ENCODE peak calls at places on chromosome 9, in seven cellular contexts. A is HEK293T, S is NCI-H1092, E is NCI-H524 treated with DMSO at 0.1 percent for 48 hours, H is NCI-H510A treated with DMSO at 0.1 percent for 48 hours, U is tibial nerve, N is astrocyte. C is an unnamed sample.

GRCh38 chr9:71795097-71795807 is 26.9 kb upstream of the CEMIP2 start:
- DNase-seq in A (no peak), H (no peak), U (no peak), S (no peak), E (no peak), N (no peak), C (no peak)

GRCh38 chr9:74804018-74804385 is 83.7 kb downstream of the TRPM6 start:
- DNase-seq in A (no peak), E (no peak), N (no peak), S (no peak), H (no peak), U (no peak), C (no peak)

GRCh38 chr9:129473523-129474244 is 147.2 kb downstream of the C9orf50 start:
- DNase-seq in S (no peak), N (peak), A (no peak), E (no peak), U (no peak), H (no peak), C (no peak)

GRCh38 chr9:5832093-5832542 is 799 bp downstream of the ERMP1 start:
- DNase-seq in N (no peak), E (no peak), S (peak), U (no peak), H (no peak), A (no peak), C (no peak)

GRCh38 chr9:136848393-136849037 is 694 bp upstream of the PHPT1 start:
- DNase-seq in N (no peak), U (no peak), S (peak), E (no peak), H (peak), A (peak), C (no peak)

GRCh38 chr9:107243757-107244156 is 39.3 kb upstream of the RAD23B start:
- DNase-seq in N (peak), E (no peak), H (peak), A (no peak), U (no peak), S (no peak), C (no peak)

GRCh38 chr9:115208503-115208902 is 90.5 kb upstream of the TNC start:
- DNase-seq in E (no peak), N (peak), H (no peak), A (no peak), U (no peak), S (no peak), C (no peak)

GRCh38 chr9:128116104-128117083 is 11.1 kb downstream of the PTGES2 start:
- DNase-seq in H (no peak), E (no peak), N (no peak), A (no peak), S (no peak), U (no peak), C (no peak)

GRCh38 chr9:80492221-80492620 is 920.5 kb downstream of the TLE4 start:
- DNase-seq in H (peak), A (no peak), U (no peak), E (no peak), S (no peak), N (peak), C (no peak)

GRCh38 chr9:29038332-29038731 is 1465.1 kb upstream of the C9orf72 start:
- DNase-seq in S (no peak), U (no peak), A (no peak), N (no peak), H (no peak), E (no peak), C (no peak)

GRCh38 chr9:121646992-121647391 is 4.4 kb upstream of the DAB2IP start:
- DNase-seq in S (no peak), U (no peak), H (no peak), E (no peak), A (no peak), N (no peak), C (no peak)

GRCh38 chr9:2655411-2655901 is 33.9 kb downstream of the VLDLR start:
- DNase-seq in E (no peak), U (no peak), A (no peak), N (peak), S (no peak), H (peak), C (no peak)

GRCh38 chr9:17315341-17315740 is 180.5 kb downstream of the CNTLN start:
- DNase-seq in E (no peak), H (no peak), N (peak), U (no peak), A (no peak), S (no peak), C (no peak)

GRCh38 chr9:79567671-79568098 is 4.1 kb upstream of the TLE4 start:
- DNase-seq in A (no peak), S (no peak), H (no peak), E (no peak), N (no peak), U (no peak), C (no peak)

GRCh38 chr9:133067006-133067405 is 5.2 kb downstream of the CEL start:
- DNase-seq in E (no peak), A (no peak), N (no peak), H (no peak), U (no peak), S (no peak), C (no peak)

GRCh38 chr9:107292811-107293554 is 9.9 kb downstream of the RAD23B start:
- DNase-seq in E (no peak), S (no peak), H (no peak), A (no peak), N (no peak), U (no peak), C (no peak)

GRCh38 chr9:5510360-5510931 is at the start of gene PDCD1LG2:
- DNase-seq in A (no peak), S (no peak), H (no peak), E (no peak), U (no peak), N (peak), C (no peak)

GRCh38 chr9:116280529-116280928 is 126.9 kb downstream of the PAPPA start:
- DNase-seq in U (no peak), H (no peak), A (no peak), N (peak), S (no peak), E (no peak), C (no peak)

GRCh38 chr9:130624154-130624553 is 40.2 kb upstream of the PRDM12 start:
- DNase-seq in S (no peak), E (no peak), U (no peak), H (no peak), A (no peak), N (no peak), C (no peak)

GRCh38 chr9:124594673-124595072 is 87.5 kb upstream of the NR5A1 start:
- DNase-seq in S (no peak), N (no peak), E (no peak), A (no peak), U (no peak), H (no peak), C (peak)

GRCh38 chr9:110125207-110125751 is 82.7 kb downstream of the C9orf152 start:
- DNase-seq in U (peak), A (no peak), E (no peak), H (no peak), N (peak), S (no peak), C (no peak)

GRCh38 chr9:76355886-76356285 is 38.3 kb downstream of the RFK start:
- DNase-seq in A (no peak), E (no peak), H (no peak), U (no peak), S (no peak), N (no peak), C (no peak)

GRCh38 chr9:137482094-137482781 is 23.1 kb upstream of the NSMF start:
- DNase-seq in U (no peak), H (no peak), N (peak), A (no peak), S (no peak), E (no peak), C (no peak)

GRCh38 chr9:36995927-36996471 is 38.1 kb downstream of the PAX5 start:
- DNase-seq in N (peak), U (no peak), S (peak), H (peak), A (peak), E (peak), C (no peak)

GRCh38 chr9:93126151-93126781 is 7.8 kb downstream of the NINJ1 start:
- DNase-seq in H (no peak), U (peak), E (no peak), N (no peak), S (no peak), A (no peak), C (no peak)

GRCh38 chr9:119349548-119349947 is 19.7 kb downstream of the BRINP1 start:
- DNase-seq in U (no peak), E (no peak), N (no peak), A (no peak), H (no peak), S (no peak), C (no peak)

GRCh38 chr9:134546746-134547145 is 94.9 kb upstream of the COL5A1 start:
- DNase-seq in E (no peak), S (no peak), A (no peak), U (no peak), N (no peak), H (no peak), C (no peak)

GRCh38 chr9:119167267-119167666 is 202.0 kb downstream of the BRINP1 start:
- DNase-seq in U (no peak), E (no peak), H (no peak), A (no peak), S (no peak), N (no peak), C (no peak)

GRCh38 chr9:21777701-21778100 is 24.7 kb upstream of the MTAP start:
- DNase-seq in U (no peak), A (no peak), H (no peak), E (no peak), S (no peak), N (peak), C (no peak)

GRCh38 chr9:93254061-93254481 is 70.1 kb downstream of the WNK2 start:
- DNase-seq in H (no peak), N (no peak), A (no peak), U (peak), S (no peak), E (no peak), C (no peak)

GRCh38 chr9:78745331-78745730 is 448.4 kb downstream of the PSAT1 start:
- DNase-seq in N (peak), E (no peak), H (no peak), U (no peak), S (no peak), A (no peak), C (no peak)

GRCh38 chr9:134546231-134546731 is 95.3 kb upstream of the COL5A1 start:
- DNase-seq in A (no peak), H (no peak), U (no peak), N (peak), S (no peak), E (no peak), C (no peak)

GRCh38 chr9:137359850-137360249 is 57.8 kb upstream of the NRARP start:
- DNase-seq in H (no peak), A (no peak), S (no peak), N (no peak), U (no peak), E (no peak), C (no peak)

GRCh38 chr9:129513282-129513681 is 107.6 kb downstream of the C9orf50 start:
- DNase-seq in U (no peak), N (no peak), A (no peak), S (no peak), H (no peak), E (no peak), C (no peak)

GRCh38 chr9:137224850-137225694 is at the start of gene CYSRT1:
- DNase-seq in S (no peak), H (no peak), A (no peak), U (no peak), E (no peak), N (no peak), C (no peak)

GRCh38 chr9:127637322-127637847 is 25.3 kb downstream of the STXBP1 start:
- DNase-seq in E (no peak), U (no peak), A (peak), N (peak), H (no peak), S (peak), C (peak)